ENCODE peak calls at places on chromosomes 13 and 19, in ten cellular contexts. One of them, this sample, is unnamed.

GRCh38 chr19:21604351-21604926 is 99.0 kb downstream of the ZNF429 start:
- DNase-seq in mesothelial cell of epicardium: no peak
- DNase-seq in lung: no peak
- DNase-seq in CD8-positive, alpha-beta T cell: no peak
- DNase-seq in A673: no peak
- DNase-seq in tibial nerve: no peak
- DNase-seq in WERI-Rb-1: no peak
- DNase-seq in GM12865: no peak
- DNase-seq in transverse colon: no peak
- DNase-seq in GM12878: no peak
- DNase-seq in this sample: no peak

GRCh38 chr19:46068345-46069258 is 27.8 kb upstream of the IGFL4 start:
- DNase-seq in GM12878: no peak
- DNase-seq in GM12865: no peak
- DNase-seq in WERI-Rb-1: no peak
- DNase-seq in mesothelial cell of epicardium: no peak
- DNase-seq in lung: no peak
- DNase-seq in CD8-positive, alpha-beta T cell: no peak
- DNase-seq in transverse colon: peak
- DNase-seq in A673: peak
- DNase-seq in tibial nerve: no peak
- DNase-seq in this sample: no peak

GRCh38 chr13:26991508-26992181 is 180.0 kb downstream of the USP12 start:
- DNase-seq in lung: no peak
- DNase-seq in A673: no peak
- DNase-seq in transverse colon: no peak
- DNase-seq in CD8-positive, alpha-beta T cell: no peak
- DNase-seq in tibial nerve: no peak
- DNase-seq in GM12865: no peak
- DNase-seq in mesothelial cell of epicardium: no peak
- DNase-seq in WERI-Rb-1: no peak
- DNase-seq in GM12878: no peak
- DNase-seq in this sample: no peak

GRCh38 chr19:14480695-14481069 is 5.5 kb upstream of the PTGER1 start:
- DNase-seq in GM12865: no peak
- DNase-seq in lung: no peak
- DNase-seq in mesothelial cell of epicardium: no peak
- DNase-seq in tibial nerve: no peak
- DNase-seq in GM12878: no peak
- DNase-seq in transverse colon: no peak
- DNase-seq in A673: no peak
- DNase-seq in CD8-positive, alpha-beta T cell: no peak
- DNase-seq in WERI-Rb-1: no peak
- DNase-seq in this sample: no peak

GRCh38 chr19:28258794-28259193 is 954.2 kb downstream of the UQCRFS1 start:
- DNase-seq in transverse colon: no peak
- DNase-seq in tibial nerve: no peak
- DNase-seq in mesothelial cell of epicardium: no peak
- DNase-seq in CD8-positive, alpha-beta T cell: no peak
- DNase-seq in A673: no peak
- DNase-seq in GM12878: no peak
- DNase-seq in WERI-Rb-1: no peak
- DNase-seq in GM12865: no peak
- DNase-seq in lung: no peak
- DNase-seq in this sample: no peak

GRCh38 chr19:4495471-4495870 is 22.8 kb downstream of the PLIN4 start:
- DNase-seq in CD8-positive, alpha-beta T cell: no peak
- DNase-seq in tibial nerve: no peak
- DNase-seq in GM12865: peak
- DNase-seq in mesothelial cell of epicardium: no peak
- DNase-seq in transverse colon: no peak
- DNase-seq in GM12878: no peak
- DNase-seq in A673: no peak
- DNase-seq in lung: no peak
- DNase-seq in WERI-Rb-1: peak
- DNase-seq in this sample: no peak

GRCh38 chr19:3621689-3622088 is 4.9 kb downstream of the CACTIN start:
- DNase-seq in GM12865: no peak
- DNase-seq in A673: no peak
- DNase-seq in mesothelial cell of epicardium: no peak
- DNase-seq in lung: no peak
- DNase-seq in GM12878: no peak
- DNase-seq in WERI-Rb-1: no peak
- DNase-seq in CD8-positive, alpha-beta T cell: no peak
- DNase-seq in tibial nerve: no peak
- DNase-seq in transverse colon: no peak
- DNase-seq in this sample: no peak

GRCh38 chr13:30292325-30292724 is 15.0 kb downstream of the KATNAL1 start:
- DNase-seq in mesothelial cell of epicardium: no peak
- DNase-seq in CD8-positive, alpha-beta T cell: no peak
- DNase-seq in transverse colon: no peak
- DNase-seq in A673: no peak
- DNase-seq in tibial nerve: no peak
- DNase-seq in WERI-Rb-1: no peak
- DNase-seq in GM12878: no peak
- DNase-seq in GM12865: no peak
- DNase-seq in lung: no peak
- DNase-seq in this sample: no peak

GRCh38 chr19:45568732-45569131 is 15.9 kb downstream of the OPA3 start:
- DNase-seq in GM12878: no peak
- DNase-seq in transverse colon: no peak
- DNase-seq in WERI-Rb-1: no peak
- DNase-seq in CD8-positive, alpha-beta T cell: no peak
- DNase-seq in A673: peak
- DNase-seq in mesothelial cell of epicardium: no peak
- DNase-seq in lung: no peak
- DNase-seq in tibial nerve: no peak
- DNase-seq in GM12865: no peak
- DNase-seq in this sample: no peak

DNA sequence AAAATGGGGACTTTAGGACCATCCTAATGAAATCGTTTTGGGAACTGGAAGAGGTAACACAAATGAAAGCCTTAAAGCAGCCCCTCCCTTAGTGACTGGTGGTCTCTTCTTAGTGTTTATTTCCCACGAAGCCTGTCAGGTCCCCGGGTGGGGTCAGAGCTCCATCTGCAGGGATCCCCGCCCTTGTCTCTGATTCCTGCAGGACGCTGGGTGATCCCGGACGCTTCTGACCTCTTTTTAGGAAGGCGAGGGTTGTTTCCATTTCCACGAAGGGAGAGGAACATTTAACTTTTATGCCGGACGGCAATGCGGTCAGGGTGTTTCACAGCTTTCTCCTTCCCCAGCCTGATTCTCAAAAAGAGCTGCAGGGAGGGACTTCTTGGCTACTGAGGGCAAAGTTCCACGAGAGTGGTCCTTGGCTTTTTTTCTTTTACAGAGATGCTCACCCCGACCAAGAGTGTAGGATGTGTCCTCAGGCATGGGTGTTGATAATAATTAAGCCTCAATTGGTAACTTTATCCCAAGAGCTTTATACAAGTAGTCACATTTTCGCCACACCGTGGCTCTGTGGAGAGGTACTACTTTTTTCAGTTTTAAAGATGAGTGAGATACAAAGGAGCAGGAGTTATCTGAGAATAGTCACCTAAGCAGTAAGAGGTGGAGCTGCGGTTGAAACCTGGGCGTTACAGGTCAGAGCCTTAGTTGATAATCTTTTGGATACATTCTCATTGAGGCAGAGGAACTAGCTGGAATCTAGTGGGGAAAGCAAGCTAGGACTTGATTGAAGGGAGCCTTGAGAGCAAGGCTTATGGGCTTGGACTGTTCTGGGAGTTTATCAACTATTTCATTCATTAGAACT is 813 bp downstream of the ZNF284 start:
- DNase-seq in GM12865: no peak
- DNase-seq in CD8-positive, alpha-beta T cell: no peak
- DNase-seq in GM12878: no peak
- DNase-seq in lung: no peak
- DNase-seq in transverse colon: no peak
- DNase-seq in mesothelial cell of epicardium: no peak
- DNase-seq in tibial nerve: no peak
- DNase-seq in WERI-Rb-1: peak
- DNase-seq in A673: peak
- DNase-seq in this sample: no peak
- TF ChIP-seq CTCF in GM12865: no peak
- TF ChIP-seq CTCF in CD8-positive, alpha-beta T cell: no peak
- TF ChIP-seq CTCF in GM12878: no peak
- TF ChIP-seq CTCF in lung: no peak
- TF ChIP-seq CTCF in transverse colon: no peak
- TF ChIP-seq CTCF in mesothelial cell of epicardium: no peak
- TF ChIP-seq CTCF in tibial nerve: no peak
- TF ChIP-seq CTCF in WERI-Rb-1: no peak
- TF ChIP-seq CTCF in A673: no peak
- TF ChIP-seq CTCF in this sample: no peak

GRCh38 chr19:38264486-38265212 is at the start of gene SPINT2:
- DNase-seq in lung: peak
- DNase-seq in A673: no peak
- DNase-seq in mesothelial cell of epicardium: peak
- DNase-seq in GM12878: no peak
- DNase-seq in WERI-Rb-1: no peak
- DNase-seq in transverse colon: no peak
- DNase-seq in GM12865: no peak
- DNase-seq in CD8-positive, alpha-beta T cell: peak
- DNase-seq in tibial nerve: no peak
- DNase-seq in this sample: no peak
- TF ChIP-seq CTCF in lung: no peak
- TF ChIP-seq CTCF in A673: no peak
- TF ChIP-seq CTCF in mesothelial cell of epicardium: no peak
- TF ChIP-seq CTCF in GM12878: no peak
- TF ChIP-seq CTCF in WERI-Rb-1: no peak
- TF ChIP-seq CTCF in transverse colon: no peak
- TF ChIP-seq CTCF in GM12865: no peak
- TF ChIP-seq CTCF in CD8-positive, alpha-beta T cell: no peak
- TF ChIP-seq CTCF in tibial nerve: no peak
- TF ChIP-seq CTCF in this sample: no peak

GRCh38 chr13:32029684-32030083 is 1.9 kb upstream of the FRY start:
- DNase-seq in GM12865: no peak
- DNase-seq in mesothelial cell of epicardium: no peak
- DNase-seq in lung: no peak
- DNase-seq in CD8-positive, alpha-beta T cell: no peak
- DNase-seq in A673: no peak
- DNase-seq in transverse colon: no peak
- DNase-seq in GM12878: no peak
- DNase-seq in WERI-Rb-1: no peak
- DNase-seq in tibial nerve: no peak
- DNase-seq in this sample: no peak

GRCh38 chr13:32033744-32034143 is 2.2 kb downstream of the FRY start:
- DNase-seq in CD8-positive, alpha-beta T cell: no peak
- DNase-seq in GM12878: no peak
- DNase-seq in mesothelial cell of epicardium: no peak
- DNase-seq in tibial nerve: no peak
- DNase-seq in WERI-Rb-1: no peak
- DNase-seq in GM12865: no peak
- DNase-seq in lung: no peak
- DNase-seq in A673: no peak
- DNase-seq in transverse colon: no peak
- DNase-seq in this sample: no peak

GRCh38 chr13:32032780-32033179 is 1.2 kb downstream of the FRY start:
- DNase-seq in GM12865: no peak
- DNase-seq in CD8-positive, alpha-beta T cell: no peak
- DNase-seq in transverse colon: no peak
- DNase-seq in WERI-Rb-1: no peak
- DNase-seq in A673: no peak
- DNase-seq in tibial nerve: no peak
- DNase-seq in mesothelial cell of epicardium: no peak
- DNase-seq in lung: no peak
- DNase-seq in GM12878: no peak
- DNase-seq in this sample: no peak

GRCh38 chr13:32031815-32032345 is 306 bp downstream of the FRY start:
- DNase-seq in mesothelial cell of epicardium: no peak
- DNase-seq in A673: no peak
- DNase-seq in WERI-Rb-1: no peak
- DNase-seq in CD8-positive, alpha-beta T cell: no peak
- DNase-seq in GM12878: no peak
- DNase-seq in tibial nerve: no peak
- DNase-seq in lung: no peak
- DNase-seq in transverse colon: no peak
- DNase-seq in GM12865: no peak
- DNase-seq in this sample: no peak

GRCh38 chr13:32031025-32031814 is at the start of gene FRY:
- DNase-seq in CD8-positive, alpha-beta T cell: peak
- DNase-seq in A673: peak
- DNase-seq in WERI-Rb-1: peak
- DNase-seq in GM12878: no peak
- DNase-seq in lung: peak
- DNase-seq in tibial nerve: peak
- DNase-seq in mesothelial cell of epicardium: peak
- DNase-seq in transverse colon: peak
- DNase-seq in GM12865: peak
- DNase-seq in this sample: peak
- TF ChIP-seq CTCF in CD8-positive, alpha-beta T cell: no peak
- TF ChIP-seq CTCF in A673: peak
- TF ChIP-seq CTCF in WERI-Rb-1: no peak
- TF ChIP-seq CTCF in GM12878: no peak
- TF ChIP-seq CTCF in lung: no peak
- TF ChIP-seq CTCF in tibial nerve: peak
- TF ChIP-seq CTCF in mesothelial cell of epicardium: no peak
- TF ChIP-seq CTCF in transverse colon: no peak
- TF ChIP-seq CTCF in GM12865: peak
- TF ChIP-seq CTCF in this sample: no peak

GRCh38 chr19:41009700-41010235 is 18.7 kb downstream of the CYP2B6 start:
- DNase-seq in GM12865: no peak
- DNase-seq in tibial nerve: no peak
- DNase-seq in lung: no peak
- DNase-seq in transverse colon: no peak
- DNase-seq in CD8-positive, alpha-beta T cell: no peak
- DNase-seq in mesothelial cell of epicardium: no peak
- DNase-seq in GM12878: no peak
- DNase-seq in A673: no peak
- DNase-seq in WERI-Rb-1: no peak
- DNase-seq in this sample: no peak
- TF ChIP-seq CTCF in GM12865: no peak
- TF ChIP-seq CTCF in tibial nerve: no peak
- TF ChIP-seq CTCF in lung: no peak
- TF ChIP-seq CTCF in transverse colon: no peak
- TF ChIP-seq CTCF in CD8-positive, alpha-beta T cell: no peak
- TF ChIP-seq CTCF in mesothelial cell of epicardium: no peak
- TF ChIP-seq CTCF in GM12878: no peak
- TF ChIP-seq CTCF in A673: no peak
- TF ChIP-seq CTCF in WERI-Rb-1: no peak
- TF ChIP-seq CTCF in this sample: no peak

DNA sequence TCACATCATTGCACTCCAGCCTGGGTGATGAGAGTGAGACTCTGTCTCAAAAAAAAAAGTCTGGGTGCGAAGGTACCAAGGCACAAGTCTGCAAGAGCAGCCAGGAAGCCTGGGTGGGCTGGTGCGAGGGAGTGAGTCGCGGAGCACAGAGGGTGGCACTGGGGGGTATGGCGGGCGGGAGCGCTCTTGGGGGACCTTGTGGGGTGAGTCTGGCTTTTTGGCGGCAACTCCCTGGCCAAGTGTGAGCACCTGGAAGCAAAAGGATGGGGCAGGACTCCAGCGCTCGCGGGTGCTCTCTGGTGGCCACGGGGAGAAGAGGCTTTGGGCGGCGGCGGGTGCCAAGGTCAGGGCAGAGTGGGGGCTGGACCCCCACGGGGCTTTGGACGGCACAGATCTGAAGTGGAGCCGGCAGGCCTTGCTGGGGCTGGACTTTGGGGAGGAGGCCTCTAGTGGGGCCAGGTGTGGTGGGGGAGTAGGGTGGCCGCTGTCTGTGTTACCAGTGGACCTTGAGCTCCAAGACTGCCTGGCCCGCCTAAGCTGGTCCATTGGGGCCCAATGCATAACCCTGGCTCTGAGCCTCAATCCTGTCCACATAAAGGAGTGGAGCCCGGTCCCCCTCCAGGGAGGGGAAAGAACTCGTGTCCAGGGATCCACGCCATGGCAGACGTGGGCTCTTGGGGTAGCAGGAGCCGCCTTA is 1.6 kb downstream of the P2RY11 start:
- DNase-seq in tibial nerve: no peak
- DNase-seq in WERI-Rb-1: peak
- DNase-seq in lung: no peak
- DNase-seq in GM12865: peak
- DNase-seq in mesothelial cell of epicardium: no peak
- DNase-seq in GM12878: no peak
- DNase-seq in CD8-positive, alpha-beta T cell: peak
- DNase-seq in A673: peak
- DNase-seq in transverse colon: peak
- DNase-seq in this sample: no peak
- TF ChIP-seq CTCF in tibial nerve: peak
- TF ChIP-seq CTCF in WERI-Rb-1: peak
- TF ChIP-seq CTCF in lung: no peak
- TF ChIP-seq CTCF in GM12865: peak
- TF ChIP-seq CTCF in mesothelial cell of epicardium: peak
- TF ChIP-seq CTCF in GM12878: peak
- TF ChIP-seq CTCF in CD8-positive, alpha-beta T cell: peak
- TF ChIP-seq CTCF in A673: peak
- TF ChIP-seq CTCF in transverse colon: peak
- TF ChIP-seq CTCF in this sample: no peak

This sample was measured in omental fat pad.